ENCODE peak calls at places on chromosome 9, in four cellular contexts. J is sigmoid colon, N is spleen, G is body of pancreas. M is an unnamed sample.

GRCh38 chr9:114077162-114077837 is 800 bp downstream of the AMBP start:
- DNase-seq in J (no peak), N (peak; percentile 45), G (no peak), M (no peak)

GRCh38 chr9:99369327-99369722 is 147.2 kb downstream of the SEC61B start:
- DNase-seq in J (no peak), N (no peak), G (no peak), M (no peak)

GRCh38 chr9:87405677-87406544 is 91.8 kb upstream of the DAPK1 start:
- DNase-seq in J (peak; percentile 78), N (no peak), G (peak; percentile 43), M (no peak)

GRCh38 chr9:75445122-75445521 is 356.8 kb downstream of the OSTF1 start:
- DNase-seq in J (no peak), N (no peak), G (no peak), M (no peak)

GRCh38 chr9:68709291-68709970 is 4.4 kb downstream of the PIP5K1B start:
- DNase-seq in J (no peak), N (no peak), G (no peak), M (no peak)

GRCh38 chr9:89702401-89702800 is 97.6 kb downstream of the GADD45G start:
- DNase-seq in J (no peak), N (no peak), G (no peak), M (no peak)

GRCh38 chr9:106649664-106650063 is 213.3 kb upstream of the ZNF462 start:
- DNase-seq in J (no peak), N (no peak), G (no peak), M (no peak)

GRCh38 chr9:107630141-107630540 is 140.6 kb upstream of the KLF4 start:
- DNase-seq in J (no peak), N (peak; percentile 24), G (no peak), M (no peak)

GRCh38 chr9:120109242-120109641 is 470.7 kb downstream of the CDK5RAP2 start:
- DNase-seq in J (no peak), N (no peak), G (no peak), M (no peak)

GRCh38 chr9:90858505-90858904 is 56.9 kb downstream of the SYK start:
- DNase-seq in J (no peak), N (no peak), G (no peak), M (no peak)

GRCh38 chr9:108885643-108886348 is 23.7 kb downstream of the ACTL7A start:
- DNase-seq in J (no peak), N (no peak), G (peak; percentile 68), M (no peak)

GRCh38 chr9:114271556-114272510 is 51.1 kb upstream of the ORM1 start:
- DNase-seq in J (peak; percentile 75), N (peak; percentile 64), G (peak; percentile 73), M (no peak)

GRCh38 chr9:23938908-23939307 is 112.9 kb upstream of the ELAVL2 start:
- DNase-seq in J (no peak), N (no peak), G (no peak), M (no peak)

GRCh38 chr9:138104251-138105122 is 226.9 kb downstream of the CACNA1B start:
- DNase-seq in J (no peak), N (peak; percentile 33), G (no peak), M (no peak)

GRCh38 chr9:117076571-117077300 is 338.1 kb downstream of the ASTN2 start:
- DNase-seq in J (no peak), N (no peak), G (no peak), M (no peak)

GRCh38 chr9:6564370-6564769 is 81.2 kb downstream of the GLDC start:
- DNase-seq in J (no peak), N (no peak), G (no peak), M (no peak)

GRCh38 chr9:108160039-108160438 is 670.5 kb upstream of the KLF4 start:
- DNase-seq in J (no peak), N (no peak), G (no peak), M (no peak)

GRCh38 chr9:21160178-21160577 is 6.3 kb downstream of the IFNA21 start:
- DNase-seq in J (no peak), N (no peak), G (no peak), M (no peak)

GRCh38 chr9:85599540-85600140 is 142.1 kb downstream of the AGTPBP1 start:
- DNase-seq in J (no peak), N (no peak), G (no peak), M (no peak)

GRCh38 chr9:96122756-96123155 is 179.2 kb downstream of the HSD17B3 start:
- DNase-seq in J (no peak), N (no peak), G (no peak), M (no peak)

GRCh38 chr9:14992516-14992915 is 82.3 kb upstream of the FREM1 start:
- DNase-seq in J (no peak), N (no peak), G (no peak), M (no peak)

GRCh38 chr9:133798160-133798559 is 60.0 kb upstream of the SARDH start:
- DNase-seq in J (no peak), N (no peak), G (no peak), M (no peak)

GRCh38 chr9:121906074-121906520 is 187.0 kb downstream of the TTLL11 start:
- DNase-seq in J (no peak), N (no peak), G (no peak), M (no peak)

GRCh38 chr9:72271617-72272478 is 93.2 kb downstream of the ZFAND5 start:
- DNase-seq in J (no peak), N (no peak), G (peak; percentile 56), M (peak; percentile 37)

GRCh38 chr9:28539432-28539831 is 966.2 kb upstream of the C9orf72 start:
- DNase-seq in J (no peak), N (no peak), G (no peak), M (no peak)

GRCh38 chr9:93155716-93156474 is 21.8 kb upstream of the NINJ1 start:
- DNase-seq in J (no peak), N (no peak), G (no peak), M (no peak)

GRCh38 chr9:93235278-93235960 is 51.5 kb downstream of the WNK2 start:
- DNase-seq in J (no peak), N (no peak), G (no peak), M (no peak)

GRCh38 chr9:114790521-114790920 is 15.3 kb downstream of the TNFSF15 start:
- DNase-seq in J (no peak), N (no peak), G (no peak), M (no peak)

GRCh38 chr9:113913426-113914195 is 37.5 kb downstream of the ZNF618 start:
- DNase-seq in J (no peak), N (no peak), G (no peak), M (peak; percentile 59)

GRCh38 chr9:109418827-109419226 is 79.3 kb downstream of the PTPN3 start:
- DNase-seq in J (no peak), N (no peak), G (no peak), M (no peak)

GRCh38 chr9:84991506-84991855 is 322.0 kb downstream of the NTRK2 start:
- DNase-seq in J (no peak), N (no peak), G (no peak), M (no peak)

GRCh38 chr9:19922476-19923118 is 133.8 kb upstream of the SLC24A2 start:
- DNase-seq in J (no peak), N (no peak), G (no peak), M (no peak)

GRCh38 chr9:94086468-94086867 is 2.2 kb downstream of the PTPDC1 start:
- DNase-seq in J (no peak), N (no peak), G (no peak), M (no peak)

GRCh38 chr9:2943016-2943415 is 99.1 kb upstream of the PUM3 start:
- DNase-seq in J (no peak), N (no peak), G (no peak), M (no peak)

GRCh38 chr9:88233091-88233490 is 94.8 kb upstream of the SPATA31C2 start:
- DNase-seq in J (no peak), N (no peak), G (no peak), M (no peak)

DNA sequence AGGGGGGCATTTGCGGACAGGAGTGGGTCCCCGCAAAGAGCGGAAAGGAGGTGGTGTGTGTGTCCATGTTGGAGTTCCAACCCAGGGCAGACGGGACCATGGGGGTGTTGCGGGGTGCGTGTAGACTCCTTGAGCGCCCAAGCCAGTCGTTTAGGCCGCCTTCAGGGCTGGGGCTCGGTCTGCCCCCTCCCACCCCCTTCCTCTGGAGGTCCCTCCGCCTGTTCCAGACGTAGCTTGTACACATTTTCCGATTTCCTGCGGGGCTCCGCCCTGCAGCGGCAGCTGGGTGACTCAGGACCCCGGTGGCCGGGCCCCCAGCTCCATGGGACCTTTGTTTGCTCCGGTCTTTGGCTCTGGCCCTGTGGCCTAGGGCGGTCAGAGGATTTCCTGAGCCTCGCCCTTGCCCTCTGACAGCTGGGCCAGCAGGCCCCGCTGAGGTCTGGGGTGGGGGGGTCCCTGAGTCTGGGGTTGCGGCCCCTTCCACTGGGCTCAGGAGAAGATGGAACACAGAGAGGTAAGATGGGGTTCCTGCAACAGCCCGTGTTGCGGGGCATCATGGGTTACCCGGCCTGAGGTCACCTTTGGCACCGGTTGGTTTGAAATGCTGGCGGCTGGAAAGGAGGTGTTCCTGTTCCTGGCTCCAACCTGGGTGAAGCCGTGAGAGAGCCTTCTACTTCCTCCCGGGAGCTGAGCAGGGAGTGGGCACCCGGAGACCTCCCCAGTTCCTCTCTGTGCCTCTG is 1.5 kb downstream of the PKN3 start:
- DNase-seq in J (peak; percentile 68), N (peak; percentile 76), G (no peak), M (peak; percentile 61)
- TF ChIP-seq POLR2A in J (no peak), N (no peak), G (no peak), M (no peak)

GRCh38 chr9:111599092-111599947 is at the start of gene PTGR1:
- DNase-seq in J (peak; percentile 93), N (peak; percentile 86), G (peak; percentile 81), M (peak; percentile 76)
- TF ChIP-seq POLR2A in J (peak; percentile 8), N (no peak), G (peak; percentile 66), M (no peak)

DNA sequence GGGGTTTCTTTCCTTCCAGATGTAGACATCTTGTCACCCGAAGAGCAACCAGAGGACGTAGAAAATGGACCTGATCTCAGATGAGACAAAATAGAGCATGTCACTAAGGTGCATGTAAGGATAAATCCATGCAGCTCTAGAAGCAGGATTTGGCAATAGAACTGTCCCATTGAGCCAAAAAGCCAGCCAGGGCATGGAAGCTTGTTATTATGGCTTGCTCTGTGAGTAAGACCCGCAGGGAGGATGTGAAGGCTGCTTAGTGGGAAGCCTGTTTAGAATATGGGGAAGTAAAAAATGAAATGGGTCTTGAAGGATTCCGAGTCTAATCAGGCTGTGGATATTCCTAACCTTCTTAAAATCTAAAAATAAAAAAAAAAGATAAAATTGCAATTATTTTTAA is 165.6 kb upstream of the MPDZ start:
- DNase-seq in J (no peak), N (no peak), G (no peak), M (no peak)
- TF ChIP-seq POLR2A in J (no peak), N (no peak), G (no peak), M (no peak)

DNA sequence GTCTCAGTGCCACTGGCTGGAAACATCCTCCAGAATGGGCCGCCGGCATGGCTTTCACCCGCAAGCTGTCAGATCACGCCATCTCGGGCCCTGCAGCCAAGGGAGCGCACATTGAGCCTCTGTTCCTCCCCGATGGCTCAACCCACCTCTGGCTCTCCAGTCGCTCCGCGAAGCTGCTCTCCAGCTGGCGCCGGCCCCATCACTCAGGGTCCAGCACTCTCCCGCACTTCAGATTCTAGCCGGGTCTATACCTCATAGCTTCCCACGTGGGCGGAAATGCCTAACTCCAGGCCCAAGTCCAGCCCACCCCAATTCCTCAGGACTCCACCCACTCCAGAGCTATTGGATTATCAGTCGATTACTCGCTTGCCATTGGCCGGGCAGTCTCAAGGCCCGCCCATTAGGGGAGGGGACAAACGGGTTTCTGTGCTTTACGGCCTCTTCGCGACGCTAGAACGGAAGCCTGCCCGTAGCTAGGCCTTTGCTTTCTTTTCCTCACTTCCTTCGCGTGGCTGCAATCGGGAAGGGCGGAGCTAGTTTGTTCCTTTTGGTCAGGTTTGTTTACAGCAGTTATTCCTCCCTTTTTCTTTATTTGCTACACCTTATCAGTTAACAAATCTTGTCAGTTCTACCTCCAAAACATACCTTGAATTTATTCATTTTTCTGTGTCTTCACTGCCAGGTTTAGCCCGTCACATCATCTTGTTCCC is at the start of gene NOL6:
- DNase-seq in J (peak; percentile 99), N (peak; percentile 96), G (peak; percentile 99), M (peak; percentile 98)
- TF ChIP-seq POLR2A in J (peak; percentile 43), N (no peak), G (peak; percentile 88), M (no peak)

GRCh38 chr9:128203024-128203841 is at the start of gene DNM1:
- DNase-seq in J (no peak), N (peak; percentile 93), G (peak; percentile 60), M (peak; percentile 69)
- TF ChIP-seq POLR2A in J (no peak), N (no peak), G (peak; percentile 38), M (no peak)

M was measured in stomach.